ENCODE peak calls at places on chromosomes 4 and X, in nine cellular contexts. One of them, this sample, is unnamed.

GRCh38 chrX:102765794-102766193 is 45.3 kb downstream of the GPRASP3 start:
- DNase-seq in trophoblast cell: peak
- DNase-seq in left lung: no peak
- DNase-seq in dorsolateral prefrontal cortex: peak
- DNase-seq in DND-41: no peak
- DNase-seq in OCI-LY7: no peak
- DNase-seq in foreskin fibroblast: peak
- DNase-seq in heart right ventricle: no peak
- DNase-seq in tibial nerve: no peak
- DNase-seq in this sample: no peak

GRCh38 chr4:26723216-26723615 is 137.4 kb upstream of the STIM2 start:
- DNase-seq in DND-41: peak
- DNase-seq in OCI-LY7: peak
- DNase-seq in left lung: no peak
- DNase-seq in foreskin fibroblast: no peak
- DNase-seq in trophoblast cell: no peak
- DNase-seq in heart right ventricle: no peak
- DNase-seq in dorsolateral prefrontal cortex: no peak
- DNase-seq in tibial nerve: no peak
- DNase-seq in this sample: no peak

GRCh38 chr4:44927361-44928061 is 201.2 kb upstream of the GNPDA2 start:
- DNase-seq in heart right ventricle: no peak
- DNase-seq in trophoblast cell: no peak
- DNase-seq in left lung: no peak
- DNase-seq in OCI-LY7: peak
- DNase-seq in foreskin fibroblast: peak
- DNase-seq in dorsolateral prefrontal cortex: no peak
- DNase-seq in DND-41: no peak
- DNase-seq in tibial nerve: no peak
- DNase-seq in this sample: peak

GRCh38 chrX:119990409-119990994 is 47.0 kb upstream of the NKAP start:
- DNase-seq in dorsolateral prefrontal cortex: no peak
- DNase-seq in trophoblast cell: no peak
- DNase-seq in DND-41: no peak
- DNase-seq in left lung: no peak
- DNase-seq in tibial nerve: no peak
- DNase-seq in heart right ventricle: no peak
- DNase-seq in foreskin fibroblast: no peak
- DNase-seq in OCI-LY7: no peak
- DNase-seq in this sample: no peak

GRCh38 chr4:138184881-138185280 is 57.3 kb downstream of the SLC7A11 start:
- DNase-seq in DND-41: no peak
- DNase-seq in tibial nerve: no peak
- DNase-seq in OCI-LY7: no peak
- DNase-seq in heart right ventricle: no peak
- DNase-seq in trophoblast cell: no peak
- DNase-seq in left lung: no peak
- DNase-seq in foreskin fibroblast: no peak
- DNase-seq in dorsolateral prefrontal cortex: no peak
- DNase-seq in this sample: no peak

GRCh38 chr4:6692806-6693205 is 872 bp upstream of the S100P start:
- DNase-seq in trophoblast cell: peak
- DNase-seq in tibial nerve: no peak
- DNase-seq in left lung: no peak
- DNase-seq in DND-41: no peak
- DNase-seq in dorsolateral prefrontal cortex: no peak
- DNase-seq in OCI-LY7: no peak
- DNase-seq in foreskin fibroblast: peak
- DNase-seq in heart right ventricle: no peak
- DNase-seq in this sample: no peak

GRCh38 chr4:38294238-38294637 is 334.0 kb downstream of the PTTG2 start:
- DNase-seq in tibial nerve: no peak
- DNase-seq in heart right ventricle: no peak
- DNase-seq in foreskin fibroblast: no peak
- DNase-seq in OCI-LY7: no peak
- DNase-seq in left lung: no peak
- DNase-seq in trophoblast cell: peak
- DNase-seq in dorsolateral prefrontal cortex: no peak
- DNase-seq in DND-41: no peak
- DNase-seq in this sample: no peak

GRCh38 chr4:87120411-87121162 is 99.8 kb downstream of the KLHL8 start:
- DNase-seq in foreskin fibroblast: no peak
- DNase-seq in DND-41: no peak
- DNase-seq in OCI-LY7: no peak
- DNase-seq in tibial nerve: peak
- DNase-seq in left lung: peak
- DNase-seq in trophoblast cell: no peak
- DNase-seq in dorsolateral prefrontal cortex: peak
- DNase-seq in heart right ventricle: peak
- DNase-seq in this sample: no peak

GRCh38 chr4:70838972-70839536 is 636 bp downstream of the GRSF1 start:
- DNase-seq in tibial nerve: peak
- DNase-seq in DND-41: peak
- DNase-seq in trophoblast cell: peak
- DNase-seq in left lung: peak
- DNase-seq in foreskin fibroblast: peak
- DNase-seq in heart right ventricle: peak
- DNase-seq in dorsolateral prefrontal cortex: peak
- DNase-seq in OCI-LY7: peak
- DNase-seq in this sample: peak

GRCh38 chr4:74161676-74162450 is 3.9 kb downstream of the MTHFD2L start:
- DNase-seq in OCI-LY7: no peak
- DNase-seq in tibial nerve: no peak
- DNase-seq in DND-41: no peak
- DNase-seq in left lung: no peak
- DNase-seq in trophoblast cell: no peak
- DNase-seq in heart right ventricle: no peak
- DNase-seq in dorsolateral prefrontal cortex: no peak
- DNase-seq in foreskin fibroblast: peak
- DNase-seq in this sample: no peak

GRCh38 chr4:43855283-43855682 is 593.3 kb downstream of the KCTD8 start:
- DNase-seq in trophoblast cell: no peak
- DNase-seq in DND-41: no peak
- DNase-seq in foreskin fibroblast: no peak
- DNase-seq in left lung: no peak
- DNase-seq in dorsolateral prefrontal cortex: no peak
- DNase-seq in OCI-LY7: no peak
- DNase-seq in tibial nerve: no peak
- DNase-seq in heart right ventricle: no peak
- DNase-seq in this sample: no peak

GRCh38 chr4:186227221-186227620 is at the start of gene KLKB1:
- DNase-seq in OCI-LY7: no peak
- DNase-seq in heart right ventricle: no peak
- DNase-seq in dorsolateral prefrontal cortex: no peak
- DNase-seq in DND-41: no peak
- DNase-seq in trophoblast cell: no peak
- DNase-seq in left lung: no peak
- DNase-seq in foreskin fibroblast: no peak
- DNase-seq in tibial nerve: no peak
- DNase-seq in this sample: no peak

GRCh38 chr4:147361726-147362125 is 119.2 kb upstream of the EDNRA start:
- DNase-seq in foreskin fibroblast: peak
- DNase-seq in tibial nerve: no peak
- DNase-seq in dorsolateral prefrontal cortex: no peak
- DNase-seq in DND-41: no peak
- DNase-seq in trophoblast cell: peak
- DNase-seq in OCI-LY7: no peak
- DNase-seq in left lung: peak
- DNase-seq in heart right ventricle: peak
- DNase-seq in this sample: no peak

GRCh38 chr4:142645478-142646108 is 200.5 kb downstream of the INPP4B start:
- DNase-seq in foreskin fibroblast: peak
- DNase-seq in left lung: no peak
- DNase-seq in dorsolateral prefrontal cortex: no peak
- DNase-seq in tibial nerve: no peak
- DNase-seq in trophoblast cell: no peak
- DNase-seq in OCI-LY7: no peak
- DNase-seq in DND-41: peak
- DNase-seq in heart right ventricle: peak
- DNase-seq in this sample: peak

GRCh38 chr4:14787894-14788293 is 214.4 kb upstream of the CPEB2 start:
- DNase-seq in trophoblast cell: no peak
- DNase-seq in tibial nerve: no peak
- DNase-seq in heart right ventricle: no peak
- DNase-seq in left lung: no peak
- DNase-seq in foreskin fibroblast: peak
- DNase-seq in dorsolateral prefrontal cortex: no peak
- DNase-seq in DND-41: no peak
- DNase-seq in OCI-LY7: peak
- DNase-seq in this sample: peak

GRCh38 chr4:116323606-116324005 is 761.8 kb downstream of the TRAM1L1 start:
- DNase-seq in tibial nerve: no peak
- DNase-seq in dorsolateral prefrontal cortex: no peak
- DNase-seq in heart right ventricle: no peak
- DNase-seq in trophoblast cell: no peak
- DNase-seq in OCI-LY7: no peak
- DNase-seq in DND-41: no peak
- DNase-seq in left lung: no peak
- DNase-seq in foreskin fibroblast: no peak
- DNase-seq in this sample: no peak

DNA sequence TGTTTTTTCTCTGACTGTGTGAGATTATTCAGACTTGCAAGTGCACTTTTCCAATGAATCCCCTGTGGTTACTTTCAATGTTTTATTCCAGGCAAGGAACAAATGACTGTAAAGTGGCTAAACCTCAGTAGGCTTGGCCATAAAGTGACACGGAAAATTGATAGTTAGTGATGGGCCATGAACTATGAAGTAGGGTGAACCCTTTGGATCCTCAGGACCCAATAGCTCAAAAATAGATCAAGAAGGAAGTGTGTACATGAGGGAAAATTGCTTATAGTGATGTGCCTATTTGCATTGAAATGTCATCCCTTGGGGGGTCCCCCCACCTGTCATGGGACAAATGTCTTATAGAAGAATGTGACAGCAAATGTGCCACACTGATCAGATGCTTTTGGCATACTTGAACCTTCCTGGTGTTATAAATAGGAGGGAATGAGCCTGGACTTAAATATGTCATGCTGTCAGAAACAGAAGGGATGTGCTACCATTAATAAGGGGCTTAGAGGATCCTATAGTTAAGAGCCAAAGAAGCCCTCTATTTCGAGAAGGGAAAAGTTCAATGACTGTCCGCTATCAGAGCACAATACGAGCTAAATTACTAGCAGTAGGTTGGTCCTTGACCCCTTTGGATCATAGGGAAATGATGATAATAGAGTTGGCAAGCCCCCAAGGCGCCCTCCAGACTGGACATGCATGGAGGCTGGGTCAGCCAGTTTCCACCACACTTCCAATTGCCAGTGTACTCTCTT is 30.3 kb downstream of the SLC16A2 start:
- DNase-seq in OCI-LY7: no peak
- DNase-seq in left lung: no peak
- DNase-seq in tibial nerve: no peak
- DNase-seq in DND-41: no peak
- DNase-seq in dorsolateral prefrontal cortex: no peak
- DNase-seq in heart right ventricle: no peak
- DNase-seq in trophoblast cell: no peak
- DNase-seq in foreskin fibroblast: no peak
- DNase-seq in this sample: no peak
- H3K4me3 ChIP-seq in OCI-LY7: no peak
- H3K4me3 ChIP-seq in left lung: no peak
- H3K4me3 ChIP-seq in tibial nerve: no peak
- H3K4me3 ChIP-seq in DND-41: no peak
- H3K4me3 ChIP-seq in dorsolateral prefrontal cortex: no peak
- H3K4me3 ChIP-seq in heart right ventricle: no peak
- H3K4me3 ChIP-seq in trophoblast cell: no peak
- H3K4me3 ChIP-seq in foreskin fibroblast: no peak
- H3K4me3 ChIP-seq in this sample: no peak

GRCh38 chrX:153744210-153745066 is 19.6 kb upstream of the PLXNB3 start:
- DNase-seq in OCI-LY7: no peak
- DNase-seq in trophoblast cell: peak
- DNase-seq in foreskin fibroblast: peak
- DNase-seq in dorsolateral prefrontal cortex: no peak
- DNase-seq in heart right ventricle: no peak
- DNase-seq in DND-41: no peak
- DNase-seq in left lung: no peak
- DNase-seq in tibial nerve: no peak
- DNase-seq in this sample: no peak
- H3K4me3 ChIP-seq in OCI-LY7: no peak
- H3K4me3 ChIP-seq in trophoblast cell: no peak
- H3K4me3 ChIP-seq in foreskin fibroblast: no peak
- H3K4me3 ChIP-seq in dorsolateral prefrontal cortex: no peak
- H3K4me3 ChIP-seq in heart right ventricle: no peak
- H3K4me3 ChIP-seq in DND-41: no peak
- H3K4me3 ChIP-seq in left lung: peak
- H3K4me3 ChIP-seq in tibial nerve: peak
- H3K4me3 ChIP-seq in this sample: no peak

DNA sequence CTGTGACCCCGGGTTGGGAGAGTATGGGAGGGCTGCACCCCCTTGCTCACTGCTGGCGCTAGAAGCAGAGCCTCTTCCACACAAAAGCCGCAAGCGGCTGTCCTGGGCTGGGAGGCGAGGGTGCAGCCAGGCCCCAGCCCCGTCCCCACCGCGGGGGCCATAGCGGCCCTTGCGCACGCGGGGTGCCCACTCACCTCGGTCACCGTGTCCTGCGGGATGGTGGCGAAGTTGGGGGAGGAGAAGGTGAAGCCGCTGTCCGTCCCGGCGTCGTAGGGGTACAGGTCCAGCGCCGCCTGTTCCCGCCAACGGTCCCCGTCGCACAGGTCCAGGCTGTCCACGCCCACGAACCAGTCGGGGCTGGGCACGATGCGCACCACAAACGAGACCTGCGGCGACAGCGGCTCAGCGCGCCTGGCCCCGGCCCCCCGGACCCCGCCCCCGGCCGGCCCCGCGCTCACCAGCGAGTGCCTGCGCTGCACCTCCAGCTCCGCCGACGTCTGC is 1.5 kb downstream of the SPON2 start:
- DNase-seq in trophoblast cell: no peak
- DNase-seq in dorsolateral prefrontal cortex: no peak
- DNase-seq in OCI-LY7: no peak
- DNase-seq in left lung: no peak
- DNase-seq in DND-41: no peak
- DNase-seq in heart right ventricle: no peak
- DNase-seq in foreskin fibroblast: no peak
- DNase-seq in tibial nerve: no peak
- DNase-seq in this sample: no peak
- H3K4me3 ChIP-seq in trophoblast cell: no peak
- H3K4me3 ChIP-seq in dorsolateral prefrontal cortex: peak
- H3K4me3 ChIP-seq in OCI-LY7: no peak
- H3K4me3 ChIP-seq in left lung: peak
- H3K4me3 ChIP-seq in DND-41: no peak
- H3K4me3 ChIP-seq in heart right ventricle: peak
- H3K4me3 ChIP-seq in foreskin fibroblast: peak
- H3K4me3 ChIP-seq in tibial nerve: peak
- H3K4me3 ChIP-seq in this sample: no peak

GRCh38 chrX:130060122-130061069 is 49.9 kb downstream of the ELF4 start:
- DNase-seq in heart right ventricle: peak
- DNase-seq in foreskin fibroblast: peak
- DNase-seq in trophoblast cell: peak
- DNase-seq in dorsolateral prefrontal cortex: peak
- DNase-seq in tibial nerve: peak
- DNase-seq in left lung: peak
- DNase-seq in DND-41: peak
- DNase-seq in OCI-LY7: peak
- DNase-seq in this sample: no peak
- H3K4me3 ChIP-seq in heart right ventricle: peak
- H3K4me3 ChIP-seq in foreskin fibroblast: peak
- H3K4me3 ChIP-seq in trophoblast cell: peak
- H3K4me3 ChIP-seq in dorsolateral prefrontal cortex: peak
- H3K4me3 ChIP-seq in tibial nerve: peak
- H3K4me3 ChIP-seq in left lung: peak
- H3K4me3 ChIP-seq in DND-41: peak
- H3K4me3 ChIP-seq in OCI-LY7: peak
- H3K4me3 ChIP-seq in this sample: peak

GRCh38 chr4:85929926-85930325 is 429.9 kb downstream of the MAPK10 start:
- DNase-seq in OCI-LY7: no peak
- DNase-seq in tibial nerve: no peak
- DNase-seq in foreskin fibroblast: no peak
- DNase-seq in DND-41: peak
- DNase-seq in dorsolateral prefrontal cortex: no peak
- DNase-seq in trophoblast cell: no peak
- DNase-seq in left lung: peak
- DNase-seq in heart right ventricle: no peak
- DNase-seq in this sample: peak
- H3K4me3 ChIP-seq in OCI-LY7: no peak
- H3K4me3 ChIP-seq in tibial nerve: no peak
- H3K4me3 ChIP-seq in foreskin fibroblast: no peak
- H3K4me3 ChIP-seq in DND-41: peak
- H3K4me3 ChIP-seq in dorsolateral prefrontal cortex: peak
- H3K4me3 ChIP-seq in trophoblast cell: no peak
- H3K4me3 ChIP-seq in left lung: no peak
- H3K4me3 ChIP-seq in heart right ventricle: peak
- H3K4me3 ChIP-seq in this sample: peak

This sample was measured in Jurkat, Clone E6-1.